ENCODE peak calls at places on chromosomes 1 and 21, in four cellular contexts. D, E, X and K are unnamed samples.

GRCh38 chr21:41396452-41397107 is 29.5 kb upstream of the MX1 start:
- DNase-seq in D (no peak), E (no peak), X (peak), K (peak)

GRCh38 chr1:15066191-15066590 is 87.4 kb upstream of the TMEM51 start:
- DNase-seq in D (no peak), E (no peak), X (no peak), K (no peak)

GRCh38 chr1:185373813-185374524 is 56.9 kb upstream of the IVNS1ABP start:
- DNase-seq in D (no peak), E (no peak), X (no peak), K (peak)

GRCh38 chr1:72439036-72439435 is 156.7 kb upstream of the NEGR1 start:
- DNase-seq in D (no peak), E (no peak), X (no peak), K (no peak)

GRCh38 chr21:36155603-36156338 is 853 bp upstream of the DOP1B start:
- DNase-seq in D (no peak), E (no peak), X (no peak), K (no peak)

GRCh38 chr21:36035381-36035791 is 24.9 kb downstream of the SETD4 start:
- DNase-seq in D (no peak), E (no peak), X (no peak), K (no peak)

GRCh38 chr1:239570878-239571277 is 184.5 kb downstream of the CHRM3 start:
- DNase-seq in D (no peak), E (no peak), X (no peak), K (no peak)

GRCh38 chr21:20306836-20307235 is 691.4 kb upstream of the NCAM2 start:
- DNase-seq in D (no peak), E (no peak), X (no peak), K (no peak)

GRCh38 chr1:22831729-22832413 is 121.2 kb downstream of the EPHB2 start:
- DNase-seq in D (no peak), E (peak), X (peak), K (peak)

GRCh38 chr1:214303106-214303505 is 22.1 kb downstream of the SMYD2 start:
- DNase-seq in D (no peak), E (no peak), X (no peak), K (no peak)

GRCh38 chr1:203580733-203581132 is 45.9 kb upstream of the ATP2B4 start:
- DNase-seq in D (no peak), E (no peak), X (no peak), K (no peak)